ENCODE peak calls at places on chromosomes 3 and 15, in seven cellular contexts. One of them, this sample, is unnamed.

GRCh38 chr15:85128636-85129035 is 147.0 kb downstream of the PDE8A start:
- DNase-seq in CD8-positive, alpha-beta T cell: no peak
- DNase-seq in nephron progenitor cell: no peak
- DNase-seq in breast epithelium: no peak
- DNase-seq in HCT116: no peak
- DNase-seq in WERI-Rb-1: no peak
- DNase-seq in thyroid gland: no peak
- DNase-seq in this sample: no peak

GRCh38 chr15:60004019-60004845 is at the start of gene FOXB1:
- DNase-seq in breast epithelium: no peak
- DNase-seq in thyroid gland: no peak
- DNase-seq in WERI-Rb-1: peak; percentile 39
- DNase-seq in HCT116: no peak
- DNase-seq in nephron progenitor cell: peak; percentile 80
- DNase-seq in CD8-positive, alpha-beta T cell: no peak
- DNase-seq in this sample: peak; percentile 26

GRCh38 chr15:89888214-89888804 is 5.5 kb downstream of the AP3S2 start:
- DNase-seq in HCT116: peak; percentile 48
- DNase-seq in nephron progenitor cell: no peak
- DNase-seq in CD8-positive, alpha-beta T cell: no peak
- DNase-seq in thyroid gland: no peak
- DNase-seq in WERI-Rb-1: peak; percentile 46
- DNase-seq in breast epithelium: no peak
- DNase-seq in this sample: no peak

GRCh38 chr3:108441081-108441507 is 69.3 kb downstream of the MYH15 start:
- DNase-seq in CD8-positive, alpha-beta T cell: no peak
- DNase-seq in breast epithelium: no peak
- DNase-seq in nephron progenitor cell: peak; percentile 40
- DNase-seq in thyroid gland: no peak
- DNase-seq in WERI-Rb-1: no peak
- DNase-seq in HCT116: no peak
- DNase-seq in this sample: no peak

GRCh38 chr15:93072440-93073394 is 16.3 kb downstream of the RGMA start:
- DNase-seq in nephron progenitor cell: peak; percentile 96
- DNase-seq in breast epithelium: no peak
- DNase-seq in WERI-Rb-1: peak; percentile 76
- DNase-seq in HCT116: peak; percentile 33
- DNase-seq in thyroid gland: peak; percentile 84
- DNase-seq in CD8-positive, alpha-beta T cell: no peak
- DNase-seq in this sample: no peak

GRCh38 chr15:65089206-65089824 is 12.8 kb downstream of the KBTBD13 start:
- DNase-seq in nephron progenitor cell: no peak
- DNase-seq in CD8-positive, alpha-beta T cell: no peak
- DNase-seq in breast epithelium: no peak
- DNase-seq in thyroid gland: peak; percentile 89
- DNase-seq in HCT116: no peak
- DNase-seq in WERI-Rb-1: no peak
- DNase-seq in this sample: no peak

GRCh38 chr15:58484794-58485600 is 53.2 kb downstream of the LIPC start:
- DNase-seq in CD8-positive, alpha-beta T cell: peak; percentile 24
- DNase-seq in WERI-Rb-1: no peak
- DNase-seq in nephron progenitor cell: no peak
- DNase-seq in HCT116: no peak
- DNase-seq in thyroid gland: no peak
- DNase-seq in breast epithelium: no peak
- DNase-seq in this sample: no peak

GRCh38 chr3:74631771-74632170 is 17.3 kb upstream of the CNTN3 start:
- DNase-seq in CD8-positive, alpha-beta T cell: no peak
- DNase-seq in HCT116: no peak
- DNase-seq in nephron progenitor cell: no peak
- DNase-seq in breast epithelium: no peak
- DNase-seq in WERI-Rb-1: no peak
- DNase-seq in thyroid gland: no peak
- DNase-seq in this sample: no peak

GRCh38 chr15:86743283-86743903 is 663.7 kb downstream of the AGBL1 start:
- DNase-seq in CD8-positive, alpha-beta T cell: peak; percentile 35
- DNase-seq in HCT116: no peak
- DNase-seq in thyroid gland: no peak
- DNase-seq in nephron progenitor cell: peak; percentile 62
- DNase-seq in WERI-Rb-1: peak; percentile 69
- DNase-seq in breast epithelium: no peak
- DNase-seq in this sample: no peak

GRCh38 chr3:49867871-49868321 is 1.8 kb downstream of the CAMKV start:
- DNase-seq in HCT116: no peak
- DNase-seq in WERI-Rb-1: no peak
- DNase-seq in thyroid gland: peak; percentile 20
- DNase-seq in CD8-positive, alpha-beta T cell: no peak
- DNase-seq in nephron progenitor cell: peak; percentile 83
- DNase-seq in breast epithelium: no peak
- DNase-seq in this sample: peak; percentile 49

GRCh38 chr15:77179541-77179998 is 108.7 kb upstream of the TSPAN3 start:
- DNase-seq in CD8-positive, alpha-beta T cell: no peak
- DNase-seq in breast epithelium: no peak
- DNase-seq in HCT116: no peak
- DNase-seq in WERI-Rb-1: no peak
- DNase-seq in thyroid gland: no peak
- DNase-seq in nephron progenitor cell: no peak
- DNase-seq in this sample: peak; percentile 47

GRCh38 chr3:131224886-131225550 is 156.6 kb upstream of the NUDT16 start:
- DNase-seq in nephron progenitor cell: no peak
- DNase-seq in breast epithelium: no peak
- DNase-seq in WERI-Rb-1: no peak
- DNase-seq in HCT116: no peak
- DNase-seq in thyroid gland: no peak
- DNase-seq in CD8-positive, alpha-beta T cell: no peak
- DNase-seq in this sample: no peak

GRCh38 chr15:76236350-76236749 is 74.9 kb downstream of the ETFA start:
- DNase-seq in thyroid gland: no peak
- DNase-seq in WERI-Rb-1: no peak
- DNase-seq in CD8-positive, alpha-beta T cell: no peak
- DNase-seq in HCT116: no peak
- DNase-seq in breast epithelium: no peak
- DNase-seq in nephron progenitor cell: no peak
- DNase-seq in this sample: no peak

GRCh38 chr3:122936335-122936734 is 91.2 kb downstream of the SEMA5B start:
- DNase-seq in CD8-positive, alpha-beta T cell: no peak
- DNase-seq in WERI-Rb-1: no peak
- DNase-seq in nephron progenitor cell: no peak
- DNase-seq in thyroid gland: no peak
- DNase-seq in HCT116: no peak
- DNase-seq in breast epithelium: no peak
- DNase-seq in this sample: no peak

GRCh38 chr15:98881526-98882517 is 125.8 kb downstream of the PGPEP1L start:
- DNase-seq in WERI-Rb-1: no peak
- DNase-seq in thyroid gland: peak; percentile 29
- DNase-seq in nephron progenitor cell: no peak
- DNase-seq in breast epithelium: no peak
- DNase-seq in HCT116: peak; percentile 31
- DNase-seq in CD8-positive, alpha-beta T cell: no peak
- DNase-seq in this sample: peak; percentile 58

GRCh38 chr3:188635258-188636038 is 481.5 kb downstream of the LPP start:
- DNase-seq in thyroid gland: no peak
- DNase-seq in breast epithelium: no peak
- DNase-seq in nephron progenitor cell: no peak
- DNase-seq in WERI-Rb-1: no peak
- DNase-seq in HCT116: no peak
- DNase-seq in CD8-positive, alpha-beta T cell: no peak
- DNase-seq in this sample: no peak

GRCh38 chr15:67019886-67020520 is 45.4 kb upstream of the SMAD3 start:
- DNase-seq in CD8-positive, alpha-beta T cell: no peak
- DNase-seq in breast epithelium: no peak
- DNase-seq in WERI-Rb-1: no peak
- DNase-seq in HCT116: no peak
- DNase-seq in thyroid gland: no peak
- DNase-seq in nephron progenitor cell: no peak
- DNase-seq in this sample: no peak

GRCh38 chr3:120683671-120684301 is 1.7 kb upstream of the HGD start:
- DNase-seq in nephron progenitor cell: no peak
- DNase-seq in WERI-Rb-1: no peak
- DNase-seq in thyroid gland: no peak
- DNase-seq in HCT116: no peak
- DNase-seq in breast epithelium: no peak
- DNase-seq in CD8-positive, alpha-beta T cell: no peak
- DNase-seq in this sample: no peak

GRCh38 chr3:178140491-178140890 is 395.7 kb upstream of the KCNMB2 start:
- DNase-seq in nephron progenitor cell: no peak
- DNase-seq in CD8-positive, alpha-beta T cell: no peak
- DNase-seq in thyroid gland: no peak
- DNase-seq in HCT116: no peak
- DNase-seq in WERI-Rb-1: no peak
- DNase-seq in breast epithelium: no peak
- DNase-seq in this sample: no peak

GRCh38 chr15:57903626-57904025 is 161.9 kb downstream of the ALDH1A2 start:
- DNase-seq in WERI-Rb-1: no peak
- DNase-seq in HCT116: no peak
- DNase-seq in nephron progenitor cell: no peak
- DNase-seq in CD8-positive, alpha-beta T cell: no peak
- DNase-seq in breast epithelium: no peak
- DNase-seq in thyroid gland: no peak
- DNase-seq in this sample: no peak

GRCh38 chr3:114449271-114450007 is 155.6 kb downstream of the TIGIT start:
- DNase-seq in breast epithelium: no peak
- DNase-seq in nephron progenitor cell: no peak
- DNase-seq in WERI-Rb-1: no peak
- DNase-seq in thyroid gland: no peak
- DNase-seq in CD8-positive, alpha-beta T cell: no peak
- DNase-seq in HCT116: no peak
- DNase-seq in this sample: no peak

GRCh38 chr15:69377137-69377536 is 37.0 kb upstream of the KIF23 start:
- DNase-seq in WERI-Rb-1: no peak
- DNase-seq in CD8-positive, alpha-beta T cell: no peak
- DNase-seq in thyroid gland: no peak
- DNase-seq in breast epithelium: no peak
- DNase-seq in HCT116: no peak
- DNase-seq in nephron progenitor cell: no peak
- DNase-seq in this sample: no peak

GRCh38 chr15:69384626-69385025 is 29.5 kb upstream of the KIF23 start:
- DNase-seq in nephron progenitor cell: no peak
- DNase-seq in HCT116: no peak
- DNase-seq in WERI-Rb-1: no peak
- DNase-seq in thyroid gland: no peak
- DNase-seq in CD8-positive, alpha-beta T cell: no peak
- DNase-seq in breast epithelium: no peak
- DNase-seq in this sample: no peak

GRCh38 chr15:69375151-69375790 is 38.9 kb upstream of the KIF23 start:
- DNase-seq in thyroid gland: no peak
- DNase-seq in HCT116: no peak
- DNase-seq in breast epithelium: no peak
- DNase-seq in CD8-positive, alpha-beta T cell: no peak
- DNase-seq in nephron progenitor cell: no peak
- DNase-seq in WERI-Rb-1: no peak
- DNase-seq in this sample: no peak

GRCh38 chr15:69380726-69381105 is 33.4 kb upstream of the KIF23 start:
- DNase-seq in nephron progenitor cell: no peak
- DNase-seq in breast epithelium: no peak
- DNase-seq in thyroid gland: no peak
- DNase-seq in CD8-positive, alpha-beta T cell: no peak
- DNase-seq in WERI-Rb-1: no peak
- DNase-seq in HCT116: no peak
- DNase-seq in this sample: no peak

GRCh38 chr15:69380100-69380725 is 33.9 kb upstream of the KIF23 start:
- DNase-seq in CD8-positive, alpha-beta T cell: no peak
- DNase-seq in nephron progenitor cell: no peak
- DNase-seq in HCT116: no peak
- DNase-seq in thyroid gland: no peak
- DNase-seq in breast epithelium: no peak
- DNase-seq in WERI-Rb-1: peak; percentile 44
- DNase-seq in this sample: no peak
- TF ChIP-seq CTCF in CD8-positive, alpha-beta T cell: no peak
- TF ChIP-seq CTCF in nephron progenitor cell: no peak
- TF ChIP-seq CTCF in HCT116: peak; percentile 27
- TF ChIP-seq CTCF in thyroid gland: no peak
- TF ChIP-seq CTCF in breast epithelium: no peak
- TF ChIP-seq CTCF in WERI-Rb-1: peak; percentile 73
- TF ChIP-seq CTCF in this sample: no peak

GRCh38 chr3:171430530-171430929 is 29.7 kb downstream of the TNIK start:
- DNase-seq in HCT116: no peak
- DNase-seq in CD8-positive, alpha-beta T cell: no peak
- DNase-seq in WERI-Rb-1: no peak
- DNase-seq in nephron progenitor cell: no peak
- DNase-seq in breast epithelium: no peak
- DNase-seq in thyroid gland: no peak
- DNase-seq in this sample: no peak

GRCh38 chr3:171428892-171429291 is 31.3 kb downstream of the TNIK start:
- DNase-seq in thyroid gland: no peak
- DNase-seq in HCT116: no peak
- DNase-seq in WERI-Rb-1: no peak
- DNase-seq in nephron progenitor cell: no peak
- DNase-seq in breast epithelium: no peak
- DNase-seq in CD8-positive, alpha-beta T cell: no peak
- DNase-seq in this sample: no peak

GRCh38 chr3:171428321-171428787 is 31.9 kb downstream of the TNIK start:
- DNase-seq in nephron progenitor cell: no peak
- DNase-seq in WERI-Rb-1: no peak
- DNase-seq in CD8-positive, alpha-beta T cell: no peak
- DNase-seq in HCT116: no peak
- DNase-seq in breast epithelium: no peak
- DNase-seq in thyroid gland: no peak
- DNase-seq in this sample: peak; percentile 18

GRCh38 chr3:171429635-171430034 is 30.6 kb downstream of the TNIK start:
- DNase-seq in HCT116: no peak
- DNase-seq in nephron progenitor cell: no peak
- DNase-seq in CD8-positive, alpha-beta T cell: no peak
- DNase-seq in thyroid gland: no peak
- DNase-seq in breast epithelium: no peak
- DNase-seq in WERI-Rb-1: no peak
- DNase-seq in this sample: no peak

GRCh38 chr3:171427771-171428320 is 32.4 kb downstream of the TNIK start:
- DNase-seq in thyroid gland: no peak
- DNase-seq in breast epithelium: no peak
- DNase-seq in nephron progenitor cell: no peak
- DNase-seq in HCT116: no peak
- DNase-seq in CD8-positive, alpha-beta T cell: no peak
- DNase-seq in WERI-Rb-1: no peak
- DNase-seq in this sample: no peak
- TF ChIP-seq CTCF in thyroid gland: no peak
- TF ChIP-seq CTCF in breast epithelium: no peak
- TF ChIP-seq CTCF in nephron progenitor cell: no peak
- TF ChIP-seq CTCF in HCT116: no peak
- TF ChIP-seq CTCF in CD8-positive, alpha-beta T cell: no peak
- TF ChIP-seq CTCF in WERI-Rb-1: no peak
- TF ChIP-seq CTCF in this sample: no peak

GRCh38 chr3:31448035-31448881 is 84.5 kb upstream of the STT3B start:
- DNase-seq in breast epithelium: no peak
- DNase-seq in thyroid gland: peak; percentile 15
- DNase-seq in HCT116: peak; percentile 24
- DNase-seq in CD8-positive, alpha-beta T cell: no peak
- DNase-seq in nephron progenitor cell: no peak
- DNase-seq in WERI-Rb-1: peak; percentile 48
- DNase-seq in this sample: peak; percentile 32
- TF ChIP-seq CTCF in breast epithelium: no peak
- TF ChIP-seq CTCF in thyroid gland: no peak
- TF ChIP-seq CTCF in HCT116: peak; percentile 93
- TF ChIP-seq CTCF in CD8-positive, alpha-beta T cell: no peak
- TF ChIP-seq CTCF in nephron progenitor cell: no peak
- TF ChIP-seq CTCF in WERI-Rb-1: peak; percentile 92
- TF ChIP-seq CTCF in this sample: peak; percentile 77

DNA sequence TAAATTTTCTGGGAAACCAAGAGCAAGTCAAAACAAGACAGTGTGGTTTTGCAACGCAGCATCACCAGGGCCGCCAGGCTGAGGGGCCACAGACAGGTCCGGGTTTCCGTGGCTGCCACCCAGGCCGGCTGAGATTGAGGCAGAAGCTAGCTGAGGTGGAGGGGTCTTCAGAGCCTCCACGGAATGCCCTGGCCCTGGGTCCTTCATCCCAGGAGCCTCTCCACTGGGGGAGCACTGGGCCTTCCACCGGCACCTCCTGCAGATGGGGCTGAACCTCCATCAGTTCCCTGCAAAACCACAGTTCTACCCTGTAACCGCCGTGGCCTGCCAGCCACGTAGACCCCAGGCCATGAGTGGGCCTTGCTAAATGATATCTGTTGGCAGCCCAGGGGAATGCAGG is 152.7 kb downstream of the CHSY1 start:
- DNase-seq in WERI-Rb-1: no peak
- DNase-seq in breast epithelium: no peak
- DNase-seq in nephron progenitor cell: no peak
- DNase-seq in HCT116: no peak
- DNase-seq in thyroid gland: no peak
- DNase-seq in CD8-positive, alpha-beta T cell: no peak
- DNase-seq in this sample: no peak
- TF ChIP-seq CTCF in WERI-Rb-1: no peak
- TF ChIP-seq CTCF in breast epithelium: no peak
- TF ChIP-seq CTCF in nephron progenitor cell: no peak
- TF ChIP-seq CTCF in HCT116: no peak
- TF ChIP-seq CTCF in thyroid gland: no peak
- TF ChIP-seq CTCF in CD8-positive, alpha-beta T cell: no peak
- TF ChIP-seq CTCF in this sample: no peak